ENCODE peak calls at places on chromosomes 12 and 14, in seven cellular contexts. A is GM12878, V is cardiac muscle cell, M is tibial artery, C is colonic mucosa, F is hepatocyte, S is HepG2. T is an unnamed sample.

GRCh38 chr14:89428556-89429196 is 11.6 kb upstream of the FOXN3 start:
- DNase-seq in A (no peak), V (no peak), M (peak), C (no peak), F (no peak), S (no peak), T (no peak)

GRCh38 chr12:113129664-113130456 is 5.7 kb downstream of the RASAL1 start:
- DNase-seq in A (no peak), V (no peak), M (no peak), C (no peak), F (no peak), S (no peak), T (no peak)

GRCh38 chr12:121668750-121669524 is 517 bp downstream of the MORN3 start:
- DNase-seq in A (no peak), V (peak), M (no peak), C (no peak), F (peak), S (peak), T (peak)

GRCh38 chr12:67748761-67749075 is 100.2 kb downstream of the DYRK2 start:
- DNase-seq in A (no peak), V (no peak), M (no peak), C (peak), F (no peak), S (no peak), T (no peak)

GRCh38 chr12:24268663-24269186 is 319.3 kb upstream of the SOX5 start:
- DNase-seq in A (no peak), V (no peak), M (no peak), C (no peak), F (no peak), S (no peak), T (no peak)

GRCh38 chr12:14614704-14615121 is 47.0 kb upstream of the PLBD1 start:
- DNase-seq in A (peak), V (no peak), M (no peak), C (peak), F (no peak), S (no peak), T (no peak)

GRCh38 chr14:74587363-74587707 is 24.7 kb downstream of the LTBP2 start:
- DNase-seq in A (no peak), V (no peak), M (no peak), C (no peak), F (no peak), S (no peak), T (no peak)

GRCh38 chr14:57390806-57391562 is 598 bp downstream of the NAA30 start:
- DNase-seq in A (no peak), V (peak), M (peak), C (peak), F (peak), S (no peak), T (no peak)

DNA sequence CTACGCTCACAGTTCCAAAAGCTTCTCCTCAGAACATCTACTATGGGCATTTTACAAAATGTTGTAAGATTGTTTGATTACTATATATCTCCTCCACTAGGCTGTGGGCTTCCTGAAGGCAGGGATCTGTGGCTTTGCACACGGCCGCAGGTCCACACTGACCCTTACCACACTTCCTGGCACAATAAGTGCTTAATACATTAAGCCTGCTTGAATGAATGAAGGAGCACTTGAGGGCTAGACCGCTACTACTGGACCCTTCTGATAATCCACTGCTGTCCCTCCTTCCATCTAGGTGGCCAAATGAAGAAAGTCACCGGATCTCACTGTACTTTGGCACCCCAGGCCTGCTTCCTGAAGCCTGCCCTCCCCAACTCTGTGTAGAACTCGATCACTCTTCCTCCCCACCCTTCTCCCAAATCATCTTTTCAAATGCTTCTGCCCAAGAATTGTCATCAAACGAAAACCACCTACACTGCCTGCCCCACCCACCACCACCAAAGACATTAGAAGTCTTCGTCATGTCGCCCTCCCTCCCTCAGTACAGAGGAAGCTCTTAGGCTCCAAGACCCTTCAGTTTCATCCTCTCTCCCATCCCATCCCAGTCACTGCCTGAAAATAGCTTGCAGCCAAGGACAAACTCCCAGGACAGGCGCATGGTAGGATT is 596 bp upstream of the ZBTB39 start:
- DNase-seq in A (no peak), V (no peak), M (no peak), C (no peak), F (no peak), S (no peak), T (no peak)
- TF ChIP-seq CTCF in A (no peak), V (no peak), M (no peak), C (no peak), F (no peak), S (no peak), T (no peak)

GRCh38 chr12:93570552-93571359 is 1.7 kb upstream of the SOCS2 start:
- DNase-seq in A (no peak), V (peak), M (peak), C (peak), F (peak), S (peak), T (peak)

GRCh38 chr12:93573552-93574223 is 1.2 kb downstream of the SOCS2 start:
- DNase-seq in A (no peak), V (no peak), M (peak), C (peak), F (peak), S (no peak), T (no peak)

GRCh38 chr12:93571360-93571853 is 1.1 kb upstream of the SOCS2 start:
- DNase-seq in A (no peak), V (peak), M (peak), C (peak), F (peak), S (peak), T (no peak)

GRCh38 chr12:93571854-93572711 is at the start of gene SOCS2:
- DNase-seq in A (no peak), V (peak), M (peak), C (peak), F (peak), S (no peak), T (no peak)

DNA sequence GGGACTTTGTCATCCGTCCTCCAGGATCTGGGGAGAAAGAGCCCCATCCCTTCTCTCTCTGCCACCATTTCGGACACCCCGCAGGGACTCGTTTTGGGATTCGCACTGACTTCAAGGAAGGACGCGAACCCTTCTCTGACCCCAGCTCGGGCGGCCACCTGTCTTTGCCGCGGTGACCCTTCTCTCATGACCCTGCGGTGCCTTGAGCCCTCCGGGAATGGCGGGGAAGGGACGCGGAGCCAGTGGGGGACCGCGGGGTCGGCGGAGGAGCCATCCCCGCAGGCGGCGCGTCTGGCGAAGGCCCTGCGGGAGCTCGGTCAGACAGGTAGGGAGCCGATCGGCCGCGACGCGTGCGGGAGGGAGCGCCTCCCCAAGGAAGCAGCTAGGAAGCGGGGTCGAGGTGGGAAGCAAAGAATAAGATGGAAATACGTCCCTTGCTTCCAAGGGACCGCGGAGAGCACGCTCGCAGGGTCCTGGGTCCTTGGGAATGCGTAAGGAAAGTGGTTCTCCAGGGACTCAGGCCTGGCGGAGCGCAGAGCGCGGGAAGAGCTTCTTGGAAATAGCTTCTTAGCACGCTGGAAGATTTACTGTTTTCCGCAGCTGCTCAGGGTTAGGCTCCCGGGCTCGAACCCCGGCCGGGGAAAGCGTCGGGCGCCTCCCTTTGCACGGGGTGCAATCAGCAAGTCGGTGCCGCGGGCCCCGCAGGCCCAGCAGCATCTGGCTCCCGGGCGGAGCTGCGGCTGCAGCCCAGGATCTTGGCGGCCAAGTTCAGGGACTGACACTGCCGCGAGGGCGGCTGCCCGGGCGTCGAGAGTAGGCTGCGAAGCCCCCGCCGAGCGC is 457 bp downstream of the SOCS2 start:
- DNase-seq in A (no peak), V (peak), M (peak), C (peak), F (peak), S (no peak), T (no peak)
- H3K4me3 ChIP-seq in A (peak), V (peak), M (peak), C (peak), F (peak), S (no peak), T (peak)

DNA sequence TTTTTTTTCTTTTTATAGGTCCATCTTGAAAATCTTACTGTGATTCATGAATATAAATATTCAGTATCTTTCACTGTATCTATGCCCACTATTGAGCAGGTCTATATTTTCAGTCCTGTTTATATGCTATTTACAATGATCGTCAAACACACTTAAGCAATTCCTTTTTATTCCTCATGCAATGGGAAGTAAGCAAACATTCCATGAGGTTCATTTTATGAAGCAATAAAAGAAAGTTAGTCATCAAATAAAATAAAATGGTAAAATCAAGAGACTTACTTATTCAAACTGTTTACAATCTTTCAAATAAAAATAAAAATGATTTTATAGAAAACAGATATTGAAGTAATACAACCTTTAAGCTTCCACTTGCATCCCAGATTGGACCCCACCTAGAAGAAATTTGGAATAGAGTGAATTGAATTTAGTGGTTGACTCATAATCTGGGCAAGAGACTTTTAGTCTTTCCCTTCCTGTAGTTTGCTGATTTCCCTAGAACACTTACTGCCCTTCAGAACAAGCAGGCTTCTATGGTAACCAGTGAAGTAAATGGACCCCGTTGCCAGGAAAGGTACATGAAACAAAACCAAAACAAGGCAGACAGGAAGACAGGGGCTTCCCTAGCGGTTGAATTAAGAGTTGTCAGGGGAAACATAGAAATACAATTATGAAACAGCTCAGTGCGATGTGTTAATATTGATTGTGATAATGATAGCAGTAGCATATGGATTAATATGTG is 241.0 kb upstream of the ATP2B1 start:
- DNase-seq in A (peak), V (peak), M (peak), C (peak), F (peak), S (peak), T (peak)
- TF ChIP-seq CTCF in A (peak), V (peak), M (no peak), C (no peak), F (peak), S (no peak), T (peak)

GRCh38 chr12:110577717-110578521 is 5.2 kb downstream of the PPTC7 start:
- DNase-seq in A (peak), V (no peak), M (no peak), C (peak), F (peak), S (no peak), T (no peak)
- H3K4me3 ChIP-seq in A (peak), V (no peak), M (no peak), C (no peak), F (no peak), S (no peak), T (no peak)

GRCh38 chr14:93970967-93971634 is 5.3 kb downstream of the ASB2 start:
- DNase-seq in A (no peak), V (no peak), M (no peak), C (no peak), F (no peak), S (no peak), T (no peak)
- TF ChIP-seq CTCF in A (no peak), V (no peak), M (no peak), C (no peak), F (no peak), S (no peak), T (no peak)

GRCh38 chr12:117583092-117583491 is 221.7 kb upstream of the NOS1 start:
- DNase-seq in A (no peak), V (no peak), M (no peak), C (no peak), F (no peak), S (no peak), T (no peak)

GRCh38 chr12:117579939-117580717 is 218.7 kb upstream of the NOS1 start:
- DNase-seq in A (no peak), V (no peak), M (no peak), C (no peak), F (no peak), S (no peak), T (no peak)

GRCh38 chr12:117580718-117581062 is 219.3 kb upstream of the NOS1 start:
- DNase-seq in A (no peak), V (peak), M (peak), C (peak), F (peak), S (no peak), T (no peak)

GRCh38 chr12:117582135-117582784 is 220.8 kb upstream of the NOS1 start:
- DNase-seq in A (no peak), V (no peak), M (no peak), C (no peak), F (no peak), S (no peak), T (no peak)

DNA sequence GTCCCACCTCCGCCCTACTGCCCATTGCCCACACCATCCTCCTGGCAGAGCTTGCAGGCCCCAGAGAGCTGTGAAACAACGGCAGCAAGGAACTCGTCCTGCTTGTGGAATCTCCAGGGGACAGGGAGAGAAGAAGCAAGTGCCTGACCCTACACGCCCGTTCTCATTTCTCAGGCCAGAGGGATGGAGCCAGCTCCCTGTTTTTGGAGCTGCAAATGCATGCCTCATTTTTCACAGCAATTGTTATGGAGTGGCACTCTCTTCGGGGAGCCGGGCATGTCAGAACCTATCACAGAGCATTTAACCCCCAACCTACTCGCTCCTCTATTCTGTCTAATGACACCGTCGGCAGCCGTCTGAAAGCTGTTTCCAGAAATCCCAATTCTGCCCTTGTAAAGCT is 222.3 kb upstream of the NOS1 start:
- DNase-seq in A (no peak), V (no peak), M (no peak), C (no peak), F (no peak), S (no peak), T (no peak)
- H3K4me3 ChIP-seq in A (no peak), V (no peak), M (no peak), C (no peak), F (no peak), S (no peak), T (no peak)